ENCODE peak calls at places on chromosomes 12 and 14, in ten cellular contexts. G is A549, D is astrocyte, O is H9, P is mucosa of descending colon, S is neural progenitor cell, H is neural crest cell, A is fibroblast of the aortic adventitia, I is choroid plexus epithelial cell, Q is GM13977. C is an unnamed sample.

GRCh38 chr12:57010627-57011224 is 4.4 kb upstream of the ZBTB39 start:
- DNase-seq in G (no peak), D (no peak), O (no peak), P (no peak), S (no peak), H (no peak), A (no peak), I (no peak), Q (no peak), C (no peak)

GRCh38 chr12:82299617-82300016 is 58.6 kb downstream of the CCDC59 start:
- DNase-seq in G (no peak), D (peak), O (no peak), P (no peak), S (no peak), H (no peak), A (peak), I (peak), Q (no peak), C (peak)

GRCh38 chr12:114809132-114809531 is 125.2 kb upstream of the TBX3 start:
- DNase-seq in G (no peak), D (no peak), O (no peak), P (no peak), S (no peak), H (no peak), A (no peak), I (no peak), Q (no peak), C (no peak)

GRCh38 chr12:116736962-116737773 is 701 bp downstream of the SPRING1 start:
- DNase-seq in G (peak), D (no peak), O (no peak), P (peak), S (peak), H (no peak), A (no peak), I (no peak), Q (peak), C (no peak)

GRCh38 chr14:103532216-103533136 is 3.5 kb downstream of the TRMT61A start:
- DNase-seq in G (no peak), D (no peak), O (no peak), P (no peak), S (no peak), H (no peak), A (no peak), I (no peak), Q (no peak), C (no peak)

GRCh38 chr14:37591311-37591940 is 3.6 kb downstream of the FOXA1 start:
- DNase-seq in G (no peak), D (no peak), O (peak), P (peak), S (peak), H (no peak), A (no peak), I (no peak), Q (peak), C (no peak)

GRCh38 chr14:102833341-102833740 is 56.1 kb downstream of the TRAF3 start:
- DNase-seq in G (no peak), D (no peak), O (no peak), P (no peak), S (no peak), H (no peak), A (no peak), I (no peak), Q (no peak), C (no peak)

GRCh38 chr12:49057888-49058287 is 2.7 kb downstream of the KMT2D start:
- DNase-seq in G (no peak), D (no peak), O (no peak), P (no peak), S (peak), H (no peak), A (no peak), I (no peak), Q (no peak), C (no peak)

GRCh38 chr14:102363182-102363952 is 626 bp downstream of the TECPR2 start:
- DNase-seq in G (peak), D (peak), O (no peak), P (no peak), S (peak), H (peak), A (peak), I (peak), Q (no peak), C (peak)

GRCh38 chr12:65568517-65568916 is 255.8 kb upstream of the HMGA2 start:
- DNase-seq in G (no peak), D (peak), O (no peak), P (no peak), S (no peak), H (no peak), A (peak), I (peak), Q (no peak), C (peak)

GRCh38 chr12:468671-469389 is 9.1 kb downstream of the B4GALNT3 start:
- DNase-seq in G (no peak), D (peak), O (peak), P (no peak), S (no peak), H (no peak), A (peak), I (no peak), Q (no peak), C (no peak)

GRCh38 chr12:86627001-86627400 is 370.8 kb upstream of the MGAT4C start:
- DNase-seq in G (no peak), D (no peak), O (no peak), P (no peak), S (no peak), H (no peak), A (no peak), I (no peak), Q (no peak), C (no peak)

GRCh38 chr12:82057770-82058169 is 298.6 kb upstream of the PPFIA2 start:
- DNase-seq in G (no peak), D (peak), O (no peak), P (no peak), S (no peak), H (no peak), A (no peak), I (peak), Q (no peak), C (no peak)

GRCh38 chr12:19223018-19223417 is 93.5 kb downstream of the PLEKHA5 start:
- DNase-seq in G (peak), D (no peak), O (no peak), P (no peak), S (no peak), H (no peak), A (no peak), I (peak), Q (no peak), C (no peak)

GRCh38 chr12:80763874-80764273 is 47.2 kb downstream of the MYF5 start:
- DNase-seq in G (no peak), D (peak), O (no peak), P (no peak), S (peak), H (peak), A (peak), I (peak), Q (no peak), C (peak)

GRCh38 chr12:22268406-22268805 is 66.1 kb downstream of the ST8SIA1 start:
- DNase-seq in G (no peak), D (no peak), O (no peak), P (no peak), S (no peak), H (no peak), A (no peak), I (no peak), Q (no peak), C (no peak)

DNA sequence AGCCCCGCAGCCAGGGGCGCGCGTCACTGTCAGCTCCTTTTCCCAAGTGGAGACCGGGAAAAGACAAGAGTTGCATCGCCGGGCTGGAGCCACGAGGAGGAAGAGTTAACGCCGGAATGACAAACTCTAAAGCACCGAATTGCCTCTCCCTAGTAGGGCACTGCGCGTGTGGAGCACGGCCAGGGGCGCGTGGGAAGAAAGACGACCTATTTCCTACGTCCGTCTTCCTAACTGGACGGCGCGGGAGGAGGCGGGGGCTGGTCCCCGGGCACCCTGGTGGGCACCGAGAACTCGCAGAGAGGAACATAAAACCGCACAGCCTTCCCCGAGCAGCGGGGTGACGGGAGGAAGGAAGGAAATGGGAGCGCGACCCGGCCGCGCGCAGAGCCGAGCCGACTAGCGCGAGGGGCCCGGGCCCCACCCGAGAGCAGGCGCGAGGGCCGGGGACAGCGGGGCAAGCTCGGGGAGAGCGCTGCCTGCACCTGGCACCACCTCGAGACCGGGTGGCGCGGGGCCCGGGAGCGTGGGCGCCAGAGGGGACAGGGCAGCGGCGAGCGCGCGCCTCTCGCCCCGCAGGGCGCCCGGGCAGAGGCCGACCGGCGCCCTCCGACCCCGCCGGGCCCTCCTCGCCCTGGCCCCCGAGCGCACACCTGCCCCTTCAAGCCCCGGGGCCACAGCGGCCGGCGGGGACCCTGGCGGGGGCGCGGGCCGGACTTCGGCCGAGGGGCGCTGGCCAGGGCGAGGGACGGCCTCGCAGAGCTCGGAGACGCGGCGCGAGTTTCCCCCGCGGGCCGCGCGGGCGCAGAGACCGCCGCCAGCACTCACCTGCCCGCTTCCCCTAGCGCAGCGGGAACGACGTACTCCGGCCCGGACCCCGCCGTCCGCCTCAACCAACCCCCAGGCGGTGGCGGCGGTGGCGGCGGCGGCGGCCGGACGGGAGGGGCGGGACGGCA is 480 bp downstream of the SETD3 start:
- DNase-seq in G (peak), D (peak), O (peak), P (peak), S (peak), H (peak), A (peak), I (peak), Q (peak), C (peak)
- TF ChIP-seq CTCF in G (no peak), D (no peak), O (peak), P (no peak), S (peak), H (peak), A (peak), I (peak), Q (no peak), C (peak)

DNA sequence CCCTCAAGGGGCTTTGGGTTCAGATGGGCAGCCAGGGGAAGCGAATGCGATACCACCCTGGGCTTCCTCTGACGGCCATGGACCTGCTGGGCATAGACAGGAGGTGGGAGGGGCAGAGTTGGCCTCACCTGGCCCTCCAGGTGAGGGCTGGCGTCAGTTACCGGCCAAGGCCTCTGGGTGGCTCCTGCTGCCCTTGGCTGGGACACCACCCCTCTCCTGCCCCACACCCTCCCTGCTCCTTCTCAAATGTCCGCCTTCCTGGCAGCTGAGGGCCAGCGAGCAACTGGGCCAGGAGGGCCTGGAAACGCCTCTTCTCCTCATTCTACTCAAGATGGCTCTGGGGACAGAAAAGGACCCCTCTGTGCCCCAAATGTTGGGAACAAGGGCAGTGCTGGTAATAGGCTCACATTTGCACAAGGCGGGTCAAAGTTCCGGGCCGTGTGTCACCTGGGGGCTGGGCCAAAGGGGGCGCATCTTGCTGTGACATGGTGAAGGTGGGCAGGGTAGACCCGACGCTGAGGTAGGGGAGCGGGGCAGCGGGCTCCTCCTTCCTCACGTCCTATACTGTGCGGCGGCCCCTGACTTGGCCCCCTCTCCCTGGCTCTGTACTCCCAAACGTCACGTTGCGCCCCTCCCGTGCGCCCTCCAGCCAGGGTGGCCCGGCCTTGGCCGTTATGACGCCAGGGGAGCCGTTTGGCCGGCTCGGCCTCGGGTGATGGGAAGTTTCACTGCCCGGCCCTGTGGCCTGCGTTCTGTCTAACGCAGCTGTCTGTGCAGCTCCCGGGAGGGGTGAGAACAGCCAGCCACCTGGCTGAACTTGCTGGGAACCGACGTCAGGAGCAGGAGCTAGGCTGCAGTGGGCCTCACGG is 18.1 kb upstream of the DLK1 start:
- DNase-seq in G (no peak), D (no peak), O (peak), P (peak), S (peak), H (no peak), A (peak), I (peak), Q (no peak), C (no peak)
- TF ChIP-seq CTCF in G (no peak), D (no peak), O (peak), P (peak), S (peak), H (no peak), A (no peak), I (no peak), Q (no peak), C (peak)

DNA sequence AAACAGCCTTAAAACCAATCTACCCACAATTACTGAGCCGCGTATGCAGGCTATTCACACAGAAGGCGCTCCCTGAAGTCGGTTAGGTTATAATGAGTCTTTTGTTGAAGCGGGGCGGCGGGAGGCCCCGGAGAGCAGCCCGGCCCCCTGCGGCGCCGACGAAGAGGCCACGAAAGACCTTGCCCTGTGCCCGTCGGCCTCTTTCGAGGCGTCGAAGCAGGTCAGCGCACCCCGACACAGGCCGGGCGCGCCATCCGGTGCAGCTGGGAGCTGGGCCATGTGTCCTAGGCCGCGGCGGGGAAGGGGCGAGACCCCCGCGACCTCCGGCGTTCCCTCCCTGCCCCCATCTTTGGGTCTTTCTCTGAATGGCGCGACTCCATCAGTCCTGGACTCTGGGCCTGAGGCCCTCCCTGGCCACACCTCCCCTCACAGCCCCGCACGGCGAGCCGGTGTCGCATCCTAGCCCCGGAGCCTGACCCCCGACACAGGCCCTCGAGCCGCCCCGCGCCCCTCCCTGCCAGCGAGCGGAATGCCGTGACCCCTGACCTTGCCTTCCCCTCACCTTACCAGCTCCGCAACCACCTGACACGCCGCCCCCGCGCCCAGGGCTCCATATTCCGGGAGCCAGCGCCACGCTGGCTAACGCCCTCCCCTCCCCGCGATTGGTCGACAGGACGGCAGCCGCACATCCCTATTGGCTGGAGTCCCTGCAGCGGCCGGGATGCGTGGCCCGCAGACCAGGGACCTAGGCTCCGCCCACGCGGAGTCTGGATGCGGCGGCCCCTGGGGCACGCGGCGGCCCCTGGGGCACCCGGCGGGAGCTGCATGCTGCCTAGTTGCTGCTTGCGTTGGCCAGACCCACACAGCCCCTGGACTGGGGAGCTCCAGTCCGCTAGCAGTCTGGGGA is at the start of gene SLC11A2:
- DNase-seq in G (peak), D (peak), O (peak), P (peak), S (peak), H (peak), A (peak), I (peak), Q (peak), C (peak)
- TF ChIP-seq CTCF in G (no peak), D (no peak), O (peak), P (no peak), S (peak), H (no peak), A (peak), I (no peak), Q (no peak), C (peak)

GRCh38 chr12:67388331-67389163 is 119.4 kb downstream of the CAND1 start:
- DNase-seq in G (peak), D (no peak), O (peak), P (no peak), S (peak), H (no peak), A (no peak), I (no peak), Q (no peak), C (no peak)
- TF ChIP-seq CTCF in G (no peak), D (no peak), O (peak), P (no peak), S (peak), H (peak), A (no peak), I (peak), Q (no peak), C (peak)

DNA sequence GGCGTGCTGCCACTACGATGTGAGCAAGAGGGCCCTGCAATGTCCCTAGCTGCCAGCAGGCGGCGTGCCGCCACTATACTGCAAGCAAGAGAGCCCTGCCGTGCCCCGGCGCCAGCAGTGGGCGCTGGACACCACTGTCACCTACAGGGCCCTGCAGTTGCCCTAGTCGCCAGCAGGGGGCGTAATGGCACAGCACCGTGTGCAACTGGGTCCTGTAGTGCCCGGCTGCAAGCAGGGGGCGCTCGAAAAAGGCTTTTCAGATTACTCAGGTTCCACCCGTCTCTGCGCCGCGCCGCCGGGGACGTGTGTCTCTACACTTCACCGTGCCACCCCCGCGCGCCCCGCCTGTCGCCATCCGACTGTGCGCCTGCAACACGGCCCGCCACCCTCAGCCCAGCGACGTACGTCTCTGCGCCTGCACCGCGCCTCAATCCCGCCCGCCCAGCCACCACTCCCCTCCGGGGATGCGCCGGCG is 1356.9 kb downstream of the TMEM121 start:
- DNase-seq in G (no peak), D (no peak), O (no peak), P (no peak), S (no peak), H (no peak), A (no peak), I (peak), Q (no peak), C (no peak)
- TF ChIP-seq CTCF in G (no peak), D (no peak), O (peak), P (no peak), S (peak), H (peak), A (peak), I (peak), Q (peak), C (peak)

DNA sequence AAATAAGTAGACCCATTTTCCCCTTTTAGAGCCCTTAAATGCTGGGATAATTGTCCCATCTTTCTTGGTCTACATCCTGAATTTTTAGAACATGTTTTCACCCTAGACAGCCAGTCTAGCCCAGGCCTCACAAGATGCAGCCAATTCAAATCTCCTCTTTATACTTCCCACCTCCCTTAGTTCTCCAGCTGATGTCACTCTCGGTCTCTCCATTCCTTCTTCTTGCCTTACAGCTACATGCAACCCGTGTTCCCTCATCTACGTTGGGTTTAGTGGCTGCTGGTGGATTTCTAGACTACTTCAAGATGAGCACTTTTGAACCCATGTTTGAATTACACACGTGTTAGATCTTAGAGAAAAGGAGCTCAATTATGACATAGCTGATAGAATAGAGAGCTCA is 132.0 kb downstream of the PPM1H start:
- DNase-seq in G (no peak), D (no peak), O (no peak), P (no peak), S (no peak), H (no peak), A (peak), I (peak), Q (no peak), C (peak)
- TF ChIP-seq CTCF in G (peak), D (no peak), O (no peak), P (no peak), S (no peak), H (no peak), A (peak), I (peak), Q (no peak), C (no peak)

GRCh38 chr14:106562451-106562850 is 1036.1 kb downstream of the TMEM121 start:
- DNase-seq in G (no peak), D (no peak), O (no peak), P (no peak), S (no peak), H (no peak), A (no peak), I (no peak), Q (no peak), C (no peak)

GRCh38 chr14:106564058-106564643 is 1037.8 kb downstream of the TMEM121 start:
- DNase-seq in G (peak), D (no peak), O (no peak), P (peak), S (peak), H (no peak), A (no peak), I (no peak), Q (peak), C (no peak)
- TF ChIP-seq CTCF in G (no peak), D (no peak), O (peak), P (peak), S (peak), H (no peak), A (no peak), I (peak), Q (peak), C (peak)

DNA sequence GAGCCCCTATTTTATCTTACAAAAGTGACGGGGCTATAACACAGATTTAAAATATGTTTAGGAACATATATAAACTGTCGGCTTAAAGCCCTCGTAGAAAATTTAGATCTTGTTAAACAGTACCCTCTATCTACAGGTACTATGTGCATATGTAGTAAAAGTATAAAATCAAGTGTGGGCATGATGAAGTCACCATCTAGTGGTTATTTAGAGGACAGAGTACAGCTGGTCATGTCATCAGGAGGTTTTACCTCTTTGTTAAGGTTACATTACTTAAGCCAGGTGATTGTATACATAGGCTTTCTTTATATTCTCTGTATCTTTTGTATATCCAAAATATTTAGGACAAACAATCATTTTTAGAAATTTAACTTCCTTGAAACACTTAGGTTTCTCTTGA is 18.2 kb upstream of the TNS2 start:
- DNase-seq in G (no peak), D (no peak), O (no peak), P (no peak), S (no peak), H (no peak), A (no peak), I (no peak), Q (no peak), C (no peak)
- TF ChIP-seq CTCF in G (peak), D (no peak), O (peak), P (no peak), S (no peak), H (no peak), A (no peak), I (no peak), Q (no peak), C (peak)